ENCODE peak calls at places on chromosome 16, in six cellular contexts. W is sciatic nerve, D is prostate gland, A is A549, V is body of pancreas, C is MM.1S. Z is an unnamed sample.

GRCh38 chr16:1430759-1431496 is at the start of gene PERCC1:
- DNase-seq in W (no peak), D (peak; percentile 49), A (no peak), V (peak; percentile 27), C (no peak), Z (no peak)

GRCh38 chr16:30774367-30775130 is 12.4 kb downstream of the RNF40 start:
- DNase-seq in W (no peak), D (no peak), A (no peak), V (no peak), C (no peak), Z (no peak)

GRCh38 chr16:89201467-89202377 is 1.4 kb upstream of the SLC22A31 start:
- DNase-seq in W (peak; percentile 85), D (peak; percentile 89), A (peak; percentile 82), V (peak; percentile 94), C (no peak), Z (no peak)

GRCh38 chr16:58460219-58460610 is 39.7 kb upstream of the NDRG4 start:
- DNase-seq in W (no peak), D (no peak), A (no peak), V (no peak), C (no peak), Z (no peak)

GRCh38 chr16:51834131-51834530 is 683.1 kb upstream of the SALL1 start:
- DNase-seq in W (no peak), D (no peak), A (no peak), V (no peak), C (no peak), Z (no peak)

GRCh38 chr16:78490847-78491246 is 391.4 kb downstream of the WWOX start:
- DNase-seq in W (no peak), D (no peak), A (no peak), V (no peak), C (no peak), Z (no peak)

GRCh38 chr16:86961133-86961720 is 356.0 kb downstream of the C16orf95 start:
- DNase-seq in W (peak; percentile 38), D (no peak), A (no peak), V (no peak), C (no peak), Z (no peak)

GRCh38 chr16:49749816-49750215 is 106.1 kb downstream of the ZNF423 start:
- DNase-seq in W (no peak), D (no peak), A (no peak), V (no peak), C (no peak), Z (no peak)

GRCh38 chr16:66511615-66512500 is 38.1 kb downstream of the TK2 start:
- DNase-seq in W (peak; percentile 59), D (peak; percentile 53), A (peak; percentile 64), V (peak; percentile 58), C (no peak), Z (no peak)

GRCh38 chr16:85350973-85351372 is 238.7 kb upstream of the CIBAR2 start:
- DNase-seq in W (peak; percentile 90), D (peak; percentile 98), A (peak; percentile 83), V (peak; percentile 99), C (no peak), Z (peak; percentile 91)

GRCh38 chr16:85152414-85153030 is 40.2 kb upstream of the CIBAR2 start:
- DNase-seq in W (no peak), D (no peak), A (no peak), V (no peak), C (no peak), Z (no peak)

GRCh38 chr16:66886346-66886745 is 6.0 kb downstream of the PDP2 start:
- DNase-seq in W (no peak), D (no peak), A (no peak), V (no peak), C (no peak), Z (no peak)